ENCODE peak calls at places on chromosome 5, in six cellular contexts. Y is CD8-positive, alpha-beta memory T cell; F is activated T-helper 1 cell treated with Interleukin-2 at 50 U/mL for 16 hours; U is iPS DF 19.7; O is mucosa of descending colon; B is AG10803. M is an unnamed sample.
A peak's percentile ranks its signal among the peaks of the same experiment; 100 is the strongest.

GRCh38 chr5:166282939-166283338 is 2008.5 kb upstream of the WWC1 start:
- DNase-seq in O (no peak), F (no peak), U (no peak), Y (no peak), B (no peak), M (no peak)

GRCh38 chr5:127758884-127759283 is 55.7 kb downstream of the CCDC192 start:
- DNase-seq in F (no peak), B (peak; percentile 11), O (no peak), Y (no peak), U (no peak), M (no peak)

GRCh38 chr5:17018871-17019270 is 82.8 kb upstream of the MYO10 start:
- DNase-seq in U (no peak), F (no peak), Y (no peak), O (no peak), B (no peak), M (no peak)

GRCh38 chr5:32027093-32027716 is 146.9 kb downstream of the GOLPH3 start:
- DNase-seq in Y (no peak), F (no peak), O (no peak), B (peak; percentile 29), U (no peak), M (no peak)

GRCh38 chr5:142551242-142552067 is 134.4 kb downstream of the FGF1 start:
- DNase-seq in O (no peak), B (peak; percentile 20), U (peak; percentile 52), F (no peak), Y (no peak), M (no peak)

GRCh38 chr5:58009754-58010153 is 450.1 kb downstream of the PLK2 start:
- DNase-seq in Y (no peak), F (no peak), U (no peak), B (no peak), O (no peak), M (no peak)

GRCh38 chr5:66021585-66021984 is 95.2 kb downstream of the ERBIN start:
- DNase-seq in B (no peak), F (no peak), Y (no peak), U (no peak), O (no peak), M (no peak)

GRCh38 chr5:55232985-55233928 is at the start of gene CCNO:
- DNase-seq in F (no peak), U (peak; percentile 54), B (peak; percentile 61), O (peak; percentile 84), Y (peak; percentile 69), M (no peak)

GRCh38 chr5:103446813-103447212 is 115.8 kb downstream of the NUDT12 start:
- DNase-seq in U (no peak), O (no peak), F (no peak), Y (no peak), B (no peak), M (no peak)

GRCh38 chr5:135493406-135494180 is 41.4 kb upstream of the TIFAB start:
- DNase-seq in U (no peak), O (no peak), Y (no peak), F (no peak), B (peak; percentile 94), M (no peak)

GRCh38 chr5:43073597-43074546 is 33.8 kb upstream of the ANXA2R start:
- DNase-seq in U (no peak), F (no peak), Y (peak; percentile 71), B (peak; percentile 46), O (no peak), M (no peak)

GRCh38 chr5:20105915-20106314 is 117.9 kb upstream of the CDH18 start:
- DNase-seq in O (no peak), U (no peak), B (no peak), Y (no peak), F (no peak), M (no peak)

GRCh38 chr5:176658817-176659216 is 11.5 kb downstream of the TSPAN17 start:
- DNase-seq in O (peak; percentile 52), U (no peak), Y (peak; percentile 57), B (peak; percentile 53), F (no peak), M (no peak)

GRCh38 chr5:97624861-97625260 is 441.8 kb upstream of the RIOK2 start:
- DNase-seq in Y (no peak), B (no peak), O (no peak), U (no peak), F (no peak), M (no peak)

GRCh38 chr5:159819671-159820411 is 96.4 kb upstream of the ADRA1B start:
- DNase-seq in B (peak; percentile 59), Y (no peak), U (no peak), F (no peak), O (peak; percentile 42), M (no peak)

GRCh38 chr5:167064199-167064811 is 1227.1 kb upstream of the WWC1 start:
- DNase-seq in U (no peak), Y (no peak), F (no peak), O (no peak), B (no peak), M (no peak)

GRCh38 chr5:153147891-153148623 is 342.4 kb upstream of the GRIA1 start:
- DNase-seq in O (no peak), B (peak; percentile 76), F (no peak), U (peak; percentile 50), Y (no peak), M (no peak)

M was measured in cortex of kidney.